ENCODE peak calls at places on chromosomes 4 and X, in six cellular contexts. G is GM23248, B is hepatocyte, W is psoas muscle, P is SJSA1, Y is fibroblast of lung. H is an unnamed sample.

GRCh38 chr4:83558693-83559092 is 22.8 kb downstream of the GPAT3 start:
- DNase-seq in G (peak; percentile 66), B (no peak), W (no peak), P (no peak), Y (peak; percentile 39), H (no peak)

GRCh38 chrX:21907250-21907649 is 33.3 kb upstream of the SMS start:
- DNase-seq in G (no peak), B (no peak), W (no peak), P (no peak), Y (peak; percentile 36), H (no peak)

GRCh38 chr4:143555676-143556075 is 42.2 kb downstream of the SMARCA5 start:
- DNase-seq in G (no peak), B (peak; percentile 24), W (no peak), P (no peak), Y (no peak), H (no peak)

GRCh38 chr4:112266823-112267222 is 18.9 kb downstream of the TIFA start:
- DNase-seq in G (peak; percentile 71), B (peak; percentile 36), W (no peak), P (no peak), Y (peak; percentile 62), H (peak; percentile 54)

GRCh38 chrX:24963823-24964222 is 51.9 kb downstream of the ARX start:
- DNase-seq in G (no peak), B (no peak), W (no peak), P (no peak), Y (no peak), H (no peak)

GRCh38 chrX:45614853-45615252 is 414.2 kb upstream of the DIPK2B start:
- DNase-seq in G (no peak), B (no peak), W (no peak), P (no peak), Y (no peak), H (no peak)

GRCh38 chrX:136779346-136779781 is 1.4 kb downstream of the ARHGEF6 start:
- DNase-seq in G (peak; percentile 9), B (no peak), W (no peak), P (no peak), Y (no peak), H (peak; percentile 59)

GRCh38 chrX:23799469-23800065 is 16.6 kb downstream of the SAT1 start:
- DNase-seq in G (peak; percentile 26), B (peak; percentile 53), W (no peak), P (no peak), Y (peak; percentile 74), H (no peak)

GRCh38 chr4:13289391-13289790 is 194.7 kb downstream of the RAB28 start:
- DNase-seq in G (peak; percentile 69), B (no peak), W (no peak), P (no peak), Y (peak; percentile 36), H (no peak)

GRCh38 chr4:92129408-92129994 is 174.3 kb upstream of the GRID2 start:
- DNase-seq in G (no peak), B (no peak), W (no peak), P (no peak), Y (no peak), H (no peak)

GRCh38 chr4:5638316-5638715 is 70.0 kb downstream of the EVC2 start:
- DNase-seq in G (peak; percentile 90), B (no peak), W (no peak), P (no peak), Y (no peak), H (no peak)

GRCh38 chr4:98584265-98584664 is 74.1 kb downstream of the TSPAN5 start:
- DNase-seq in G (no peak), B (peak; percentile 41), W (no peak), P (no peak), Y (no peak), H (no peak)

GRCh38 chr4:98581126-98581525 is 77.3 kb downstream of the TSPAN5 start:
- DNase-seq in G (no peak), B (no peak), W (no peak), P (no peak), Y (no peak), H (no peak)

GRCh38 chr4:98586634-98587354 is 71.6 kb downstream of the TSPAN5 start:
- DNase-seq in G (no peak), B (no peak), W (no peak), P (no peak), Y (no peak), H (no peak)

GRCh38 chr4:98583265-98583664 is 75.1 kb downstream of the TSPAN5 start:
- DNase-seq in G (no peak), B (no peak), W (no peak), P (no peak), Y (no peak), H (no peak)

DNA sequence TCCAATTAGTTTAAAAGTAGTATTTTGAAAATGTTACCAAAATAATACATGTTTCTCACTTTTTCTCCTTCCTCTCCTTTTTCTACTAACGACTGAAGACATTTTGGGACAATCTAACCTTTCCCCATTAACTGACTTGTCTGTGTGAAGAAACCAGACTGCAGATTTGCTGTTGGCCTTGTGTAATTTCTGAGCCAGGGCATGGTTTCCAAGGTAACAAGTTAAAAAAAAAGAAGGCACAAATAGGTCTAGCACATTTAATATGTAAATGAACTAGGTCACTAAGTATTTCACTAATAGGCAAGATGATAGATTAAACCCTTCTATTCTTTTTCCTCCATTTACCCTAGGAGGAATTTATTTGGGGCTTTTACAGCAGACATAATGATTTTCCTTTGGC is 72.2 kb downstream of the TSPAN5 start:
- DNase-seq in G (no peak), B (no peak), W (no peak), P (no peak), Y (no peak), H (no peak)
- H3K27ac ChIP-seq in G (no peak overlapping the region), B (no peak overlapping the region), W (no peak overlapping the region), P (no peak overlapping the region), Y (no peak overlapping the region), H (no peak overlapping the region)

GRCh38 chrX:156005144-156005543 is 7.6 kb downstream of the IL9R start:
- DNase-seq in G (no peak), B (no peak), W (no peak), P (no peak), Y (no peak), H (no peak)
- H3K9me3 ChIP-seq in G (no peaks in the 10 kb centered on the region), B (no peaks in the 10 kb centered on the region), W (no peaks in the 10 kb centered on the region), P (no peaks in the 10 kb centered on the region), Y (no peaks in the 10 kb centered on the region), H (no peaks in the 10 kb centered on the region)

GRCh38 chr4:41257901-41258300 is 1.2 kb downstream of the UCHL1 start:
- DNase-seq in G (no peak), B (no peak), W (no peak), P (no peak), Y (peak; percentile 4), H (no peak)
- H3K27ac ChIP-seq in G (no peak overlapping the region), B (no peak overlapping the region), W (no peak overlapping the region), P (no peak overlapping the region), Y (no peak overlapping the region), H (no peak overlapping the region)

GRCh38 chr4:253936-254756 is 51.1 kb downstream of the ZNF732 start:
- DNase-seq in G (no peak), B (no peak), W (no peak), P (no peak), Y (no peak), H (no peak)
- H3K9me3 ChIP-seq in G (peaks cover 19% of the 10 kb centered on the region), B (peaks cover 34% of the 10 kb centered on the region), W (peaks cover 74% of the 10 kb centered on the region), P (no peaks in the 10 kb centered on the region), Y (no peaks in the 10 kb centered on the region), H (peaks cover 68% of the 10 kb centered on the region)

DNA sequence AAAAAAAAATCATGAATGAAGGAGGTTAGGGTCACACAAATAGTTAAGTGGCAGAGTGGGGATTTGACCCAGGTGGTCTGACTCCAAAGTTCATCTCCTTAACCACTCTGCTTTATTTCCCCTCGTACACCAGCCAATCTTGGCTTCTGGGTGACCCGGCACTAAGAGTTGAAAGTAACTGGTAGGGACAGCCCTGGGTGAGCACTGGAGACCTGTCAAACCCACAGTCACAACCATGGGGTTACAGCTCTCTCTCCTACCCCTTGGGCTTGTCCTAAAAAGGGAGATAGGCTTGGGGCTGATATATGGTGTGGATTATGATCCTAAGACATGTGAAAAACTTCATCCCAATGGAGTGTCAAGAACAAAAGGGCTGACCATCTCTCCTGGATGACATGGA is 12.5 kb downstream of the IGFBP7 start:
- DNase-seq in G (no peak), B (no peak), W (no peak), P (no peak), Y (no peak), H (no peak)
- H3K27ac ChIP-seq in G (no peak overlapping the region), B (no peak overlapping the region), W (no peak overlapping the region), P (no peak overlapping the region), Y (no peak overlapping the region), H (no peak overlapping the region)

GRCh38 chr4:88320780-88321373 is 36.5 kb upstream of the PPM1K start:
- DNase-seq in G (peak; percentile 3), B (no peak), W (no peak), P (no peak), Y (peak; percentile 1), H (peak; percentile 85)

GRCh38 chr4:88320174-88320779 is 35.9 kb upstream of the PPM1K start:
- DNase-seq in G (no peak), B (no peak), W (no peak), P (no peak), Y (peak; percentile 1), H (peak; percentile 70)

GRCh38 chr4:88315460-88316017 is 31.2 kb upstream of the PPM1K start:
- DNase-seq in G (no peak), B (no peak), W (no peak), P (no peak), Y (no peak), H (no peak)

GRCh38 chr4:88318751-88319350 is 34.5 kb upstream of the PPM1K start:
- DNase-seq in G (peak; percentile 13), B (no peak), W (no peak), P (no peak), Y (no peak), H (no peak)
- H3K9me3 ChIP-seq in G (no peaks in the 10 kb centered on the region), B (no peaks in the 10 kb centered on the region), W (no peaks in the 10 kb centered on the region), P (no peaks in the 10 kb centered on the region), Y (no peaks in the 10 kb centered on the region), H (no peaks in the 10 kb centered on the region)

GRCh38 chr4:147340111-147340510 is 140.8 kb upstream of the EDNRA start:
- DNase-seq in G (peak; percentile 84), B (no peak), W (no peak), P (no peak), Y (peak; percentile 81), H (no peak)
- H3K27ac ChIP-seq in G (no peak overlapping the region), B (peak overlapping the region; percentile 54), W (no peak overlapping the region), P (no peak overlapping the region), Y (no peak overlapping the region), H (no peak overlapping the region)

DNA sequence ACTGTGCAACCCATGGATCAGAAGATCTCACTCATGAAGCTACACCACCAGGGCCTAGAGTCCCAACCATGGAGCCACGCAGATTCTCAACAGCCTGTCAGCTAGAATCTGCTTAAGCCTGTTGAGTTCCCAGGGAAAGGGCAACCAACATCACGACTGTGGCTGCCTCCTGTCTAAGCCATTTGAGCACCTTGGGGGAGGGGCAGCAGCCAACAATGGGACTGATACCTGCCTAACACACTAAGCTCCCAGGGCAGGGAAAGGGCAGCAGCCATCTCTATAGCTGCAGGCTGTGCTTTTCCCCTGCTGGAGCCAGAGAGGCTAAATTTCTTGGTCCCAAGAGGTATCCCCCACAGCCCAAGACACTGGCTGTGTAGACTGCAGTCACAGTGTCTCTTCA is 96.5 kb upstream of the TCEAL2 start:
- DNase-seq in G (no peak), B (no peak), W (no peak), P (no peak), Y (no peak), H (no peak)
- H3K9me3 ChIP-seq in G (no peaks in the 10 kb centered on the region), B (no peaks in the 10 kb centered on the region), W (peaks cover 15% of the 10 kb centered on the region), P (no peaks in the 10 kb centered on the region), Y (no peaks in the 10 kb centered on the region), H (no peaks in the 10 kb centered on the region)